ENCODE peak calls at places on chromosome 21, in seven cellular contexts. S is aorta, P is fibroblast of lung, O is skeletal muscle cell, V is cardiac fibroblast, W is astrocyte of the spinal cord, C is foreskin fibroblast. Y is an unnamed sample.

GRCh38 chr21:39020751-39021474 is 162.3 kb downstream of the PSMG1 start:
- DNase-seq in S (no peak), V (peak; percentile 89), C (peak; percentile 69), W (no peak), O (no peak), P (peak; percentile 85), Y (peak; percentile 88)

GRCh38 chr21:34669149-34669879 is 520 bp downstream of the CLIC6 start:
- DNase-seq in S (peak; percentile 81), P (no peak), O (no peak), C (peak; percentile 20), W (no peak), V (no peak), Y (no peak)

GRCh38 chr21:45514311-45515021 is 27.8 kb downstream of the SLC19A1 start:
- DNase-seq in W (no peak), V (no peak), S (peak; percentile 73), C (no peak), P (no peak), O (no peak), Y (peak; percentile 70)

GRCh38 chr21:33543505-33544129 is 779 bp downstream of the SON start:
- DNase-seq in O (peak; percentile 21), S (peak; percentile 92), P (no peak), C (peak; percentile 80), W (no peak), V (no peak), Y (peak; percentile 94)

GRCh38 chr21:44571844-44572782 is 1.4 kb upstream of the KRTAP10-4 start:
- DNase-seq in P (no peak), V (no peak), C (no peak), O (no peak), S (peak; percentile 65), W (no peak), Y (peak; percentile 49)

GRCh38 chr21:39647476-39647875 is 34.7 kb downstream of the B3GALT5 start:
- DNase-seq in S (no peak), O (no peak), W (peak; percentile 78), C (peak; percentile 66), P (peak; percentile 19), V (no peak), Y (no peak)

GRCh38 chr21:44006656-44007055 is 5.5 kb upstream of the TRAPPC10 start:
- DNase-seq in V (peak; percentile 89), C (no peak), P (no peak), S (no peak), O (no peak), W (no peak), Y (no peak)

GRCh38 chr21:20875741-20876140 is 122.5 kb upstream of the NCAM2 start:
- DNase-seq in P (no peak), O (no peak), S (no peak), V (no peak), W (peak; percentile 4), C (no peak), Y (no peak)

GRCh38 chr21:44983421-44984206 is 43.8 kb downstream of the SLX9 start:
- DNase-seq in C (peak; percentile 16), V (no peak), W (no peak), O (no peak), P (no peak), S (peak; percentile 71), Y (peak; percentile 63)

GRCh38 chr21:44261675-44262295 is at the start of gene DNMT3L:
- DNase-seq in C (no peak), V (no peak), O (no peak), W (no peak), P (no peak), S (no peak), Y (no peak)

GRCh38 chr21:25283720-25284119 is 323.6 kb downstream of the MRPL39 start:
- DNase-seq in W (peak; percentile 37), S (no peak), V (peak; percentile 71), C (peak; percentile 52), P (peak; percentile 57), O (no peak), Y (no peak)

GRCh38 chr21:8989883-8990325 is 1531.5 kb upstream of the TPTE start:
- DNase-seq in C (no peak), P (no peak), V (no peak), S (peak; percentile 81), W (no peak), O (no peak), Y (no peak)

GRCh38 chr21:45037986-45038385 is 36.4 kb upstream of the ADARB1 start:
- DNase-seq in C (no peak), S (no peak), P (no peak), W (no peak), V (no peak), O (no peak), Y (no peak)

GRCh38 chr21:45420623-45421041 is 15.7 kb downstream of the COL18A1 start:
- DNase-seq in P (no peak), S (peak; percentile 89), V (no peak), W (no peak), C (no peak), O (no peak), Y (peak; percentile 54)

GRCh38 chr21:43766734-43767497 is 9.2 kb downstream of the CSTB start:
- DNase-seq in P (no peak), C (no peak), O (no peak), S (no peak), W (no peak), V (no peak), Y (no peak)

GRCh38 chr21:14058566-14058965 is 152.2 kb downstream of the LIPI start:
- DNase-seq in W (no peak), P (no peak), C (no peak), V (no peak), O (no peak), S (peak; percentile 63), Y (no peak)

GRCh38 chr21:34771512-34772028 is 102.8 kb downstream of the CLIC6 start:
- DNase-seq in C (peak; percentile 81), V (peak; percentile 55), W (peak; percentile 60), S (no peak), P (peak; percentile 88), O (peak; percentile 73), Y (no peak)

GRCh38 chr21:17461582-17461981 is 51.3 kb upstream of the CXADR start:
- DNase-seq in O (no peak), C (peak; percentile 61), S (no peak), V (peak; percentile 56), W (peak; percentile 12), P (peak; percentile 65), Y (no peak)

GRCh38 chr21:43762303-43763128 is 13.6 kb downstream of the CSTB start:
- DNase-seq in V (no peak), W (no peak), S (no peak), O (no peak), C (no peak), P (no peak), Y (no peak)

GRCh38 chr21:16280731-16281130 is 550.9 kb downstream of the USP25 start:
- DNase-seq in O (no peak), V (peak; percentile 6), C (peak; percentile 8), S (no peak), P (peak; percentile 18), W (no peak), Y (no peak)

GRCh38 chr21:29148535-29148934 is 18.1 kb downstream of the MAP3K7CL start:
- DNase-seq in O (no peak), S (no peak), P (peak; percentile 75), V (peak; percentile 42), C (peak; percentile 85), W (peak; percentile 90), Y (no peak)

GRCh38 chr21:17554619-17555472 is 42.0 kb downstream of the CXADR start:
- DNase-seq in O (no peak), S (no peak), W (no peak), C (peak; percentile 36), V (peak; percentile 5), P (peak; percentile 12), Y (no peak)

DNA sequence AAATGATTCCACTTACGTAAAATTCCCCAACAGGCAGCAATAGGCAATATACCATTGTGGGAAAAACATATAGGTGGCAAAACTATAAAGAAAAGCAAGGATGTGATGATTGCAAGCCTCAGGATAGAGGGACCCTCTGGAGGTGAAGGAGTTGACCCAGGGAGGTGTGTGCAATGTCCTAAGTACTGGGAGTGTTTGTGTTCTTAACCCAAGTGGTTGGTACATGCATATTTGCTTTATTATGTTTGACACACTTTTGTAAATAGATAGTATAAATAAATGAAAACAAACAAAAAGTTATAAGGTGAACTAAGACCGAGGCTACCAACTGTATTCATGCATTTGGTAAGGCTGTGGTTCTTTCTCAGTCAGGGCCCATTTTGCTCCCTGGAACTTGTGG is 7.5 kb downstream of the MX1 start:
- DNase-seq in W (no peak), P (no peak), V (no peak), O (no peak), C (no peak), S (no peak), Y (no peak)
- H3K4me3 ChIP-seq in W (no peak overlapping the region), P (no peak overlapping the region), V (no peak overlapping the region), O (no peak overlapping the region), C (no peak overlapping the region), S (no peak overlapping the region), Y (no peak overlapping the region)

GRCh38 chr21:26683996-26684395 is 110.9 kb upstream of the CYYR1 start:
- DNase-seq in W (no peak), C (no peak), O (no peak), P (no peak), S (no peak), V (no peak), Y (no peak)

GRCh38 chr21:26686278-26686677 is 113.2 kb upstream of the CYYR1 start:
- DNase-seq in O (no peak), V (peak; percentile 1), P (peak; percentile 21), C (peak; percentile 20), S (no peak), W (peak; percentile 18), Y (peak; percentile 66)

GRCh38 chr21:26684866-26685265 is 111.8 kb upstream of the CYYR1 start:
- DNase-seq in P (no peak), V (no peak), W (no peak), O (no peak), C (no peak), S (no peak), Y (no peak)

GRCh38 chr21:26686705-26687104 is 113.6 kb upstream of the CYYR1 start:
- DNase-seq in W (no peak), P (no peak), V (no peak), C (no peak), O (no peak), S (no peak), Y (no peak)
- H3K4me3 ChIP-seq in W (no peak overlapping the region), P (no peak overlapping the region), V (no peak overlapping the region), C (no peak overlapping the region), O (no peak overlapping the region), S (no peak overlapping the region), Y (no peak overlapping the region)

GRCh38 chr21:41168391-41169257 is 664 bp downstream of the BACE2 start:
- DNase-seq in W (peak; percentile 62), P (peak; percentile 71), S (peak; percentile 88), C (peak; percentile 61), O (no peak), V (peak; percentile 69), Y (peak; percentile 80)

GRCh38 chr21:41169701-41170100 is 1.7 kb downstream of the BACE2 start:
- DNase-seq in P (no peak), V (peak; percentile 2), S (no peak), C (no peak), W (no peak), O (no peak), Y (no peak)

GRCh38 chr21:41170442-41170841 is 2.5 kb downstream of the BACE2 start:
- DNase-seq in W (peak; percentile 25), S (peak; percentile 82), P (peak; percentile 23), O (no peak), V (peak; percentile 51), C (peak; percentile 26), Y (no peak)

GRCh38 chr21:41167348-41168342 is at the start of gene BACE2:
- DNase-seq in P (peak; percentile 75), V (peak; percentile 87), S (peak; percentile 94), W (peak; percentile 74), O (no peak), C (peak; percentile 83), Y (peak; percentile 90)

GRCh38 chr21:41169258-41169576 is 1.3 kb downstream of the BACE2 start:
- DNase-seq in O (no peak), C (no peak), S (no peak), P (no peak), V (no peak), W (no peak), Y (no peak)
- H3K4me3 ChIP-seq in O (peak overlapping the region; percentile 75), C (peak overlapping the region; percentile 61), S (peak overlapping the region; percentile 94), P (peak overlapping the region; percentile 35), V (peak overlapping the region; percentile 70), W (peak overlapping the region; percentile 71), Y (peak overlapping the region; percentile 22)

GRCh38 chr21:32414579-32415358 is 2.3 kb downstream of the EVA1C start:
- DNase-seq in C (peak; percentile 83), V (peak; percentile 67), S (no peak), O (no peak), P (peak; percentile 70), W (peak; percentile 67), Y (no peak)
- H3K4me3 ChIP-seq in C (no peak overlapping the region), V (no peak overlapping the region), S (peak overlapping the region; percentile 14), O (no peak overlapping the region), P (no peak overlapping the region), W (no peak overlapping the region), Y (no peak overlapping the region)

Y was measured in spleen.